ENCODE peak calls at places on chromosome 12, in five cellular contexts. T is stimulated activated CD4-positive, alpha-beta T cell treated with anti-CD3 and anti-CD28 coated beads, Interleukin-2, amount 100 ng/mL, for 48 hours; U is kidney tubule cell; Z is HuH-7.5; O is NCI-H1436. B is an unnamed sample.

GRCh38 chr12:53695148-53696138 is 19.6 kb upstream of the ATP5MC2 start:
- DNase-seq in T (peak), U (peak), Z (peak), O (peak), B (no peak)

GRCh38 chr12:90058721-90059120 is 350.1 kb upstream of the ATP2B1 start:
- DNase-seq in T (no peak), U (peak), Z (no peak), O (no peak), B (no peak)

GRCh38 chr12:56338643-56339422 is at the start of gene IL23A:
- DNase-seq in T (peak), U (peak), Z (no peak), O (no peak), B (no peak)

GRCh38 chr12:52836042-52836466 is 1.9 kb upstream of the KRT79 start:
- DNase-seq in T (peak), U (peak), Z (no peak), O (no peak), B (no peak)

GRCh38 chr12:95385246-95385645 is 88.7 kb upstream of the METAP2 start:
- DNase-seq in T (no peak), U (no peak), Z (no peak), O (no peak), B (no peak)

GRCh38 chr12:58117201-58117600 is 175.8 kb downstream of the ATP23 start:
- DNase-seq in T (no peak), U (peak), Z (no peak), O (no peak), B (no peak)

GRCh38 chr12:109523504-109523903 is 46.1 kb downstream of the UBE3B start:
- DNase-seq in T (no peak), U (no peak), Z (no peak), O (no peak), B (no peak)

GRCh38 chr12:49974231-49974675 is 1.5 kb downstream of the AQP6 start:
- DNase-seq in T (no peak), U (peak), Z (no peak), O (no peak), B (no peak)

GRCh38 chr12:99154264-99154982 is 493.1 kb upstream of the GARIN6 start:
- DNase-seq in T (no peak), U (peak), Z (no peak), O (no peak), B (no peak)

GRCh38 chr12:65083581-65083980 is 37.5 kb downstream of the WIF1 start:
- DNase-seq in T (no peak), U (no peak), Z (no peak), O (no peak), B (no peak)

GRCh38 chr12:126869644-126870043 is 1397.3 kb upstream of the TMEM132C start:
- DNase-seq in T (no peak), U (no peak), Z (no peak), O (no peak), B (no peak)

GRCh38 chr12:6958609-6959375 is 7.6 kb downstream of the PTPN6 start:
- DNase-seq in T (peak), U (no peak), Z (no peak), O (no peak), B (no peak)

GRCh38 chr12:115660211-115660805 is 617.2 kb downstream of the MED13L start:
- DNase-seq in T (no peak), U (no peak), Z (no peak), O (no peak), B (no peak)

GRCh38 chr12:39905152-39905551 is 200.7 kb downstream of the SLC2A13 start:
- DNase-seq in T (no peak), U (peak), Z (no peak), O (no peak), B (no peak)

GRCh38 chr12:15776532-15776931 is 12.7 kb downstream of the EPS8 start:
- DNase-seq in T (no peak), U (no peak), Z (no peak), O (no peak), B (no peak)

GRCh38 chr12:69688021-69688420 is 11.1 kb downstream of the BEST3 start:
- DNase-seq in T (no peak), U (peak), Z (no peak), O (no peak), B (no peak)

GRCh38 chr12:9509464-9510166 is 98.1 kb downstream of the KLRB1 start:
- DNase-seq in T (no peak), U (no peak), Z (no peak), O (no peak), B (no peak)

GRCh38 chr12:9064201-9064814 is 51.4 kb downstream of the A2M start:
- DNase-seq in T (peak), U (peak), Z (peak), O (no peak), B (no peak)

GRCh38 chr12:15801770-15802393 is 12.7 kb upstream of the EPS8 start:
- DNase-seq in T (no peak), U (peak), Z (no peak), O (peak), B (no peak)

GRCh38 chr12:2414810-2415567 is 362.2 kb downstream of the CACNA1C start:
- DNase-seq in T (no peak), U (no peak), Z (no peak), O (no peak), B (no peak)

GRCh38 chr12:49059063-49059384 is 1.6 kb downstream of the KMT2D start:
- DNase-seq in T (no peak), U (no peak), Z (no peak), O (no peak), B (no peak)

B was measured in NCI-H2081 treated with DMSO at 0.1 percent for 48 hours.